ENCODE peak calls at places on chromosomes 2 and 18, in eight cellular contexts. One of them, this sample, is unnamed.
A peak's percentile ranks its signal among the peaks of the same experiment; 100 is the strongest.

GRCh38 chr2:44360749-44361329 is 455 bp downstream of the PREPL start:
- DNase-seq in right cardiac atrium: no peak
- DNase-seq in HS-5: no peak
- DNase-seq in NCI-H510A treated with DMSO at 0.1 percent for 48 hours: no peak
- DNase-seq in HTR-8/SVneo: no peak
- DNase-seq in stimulated activated CD4-positive, alpha-beta T cell treated with anti-CD3 and anti-CD28 coated beads, Interleukin-15, amount 100 ng/mL, for 1 hour: no peak
- DNase-seq in BJ: no peak
- DNase-seq in left lobe of liver: no peak
- DNase-seq in this sample: no peak

GRCh38 chr18:32167980-32168379 is 21.9 kb upstream of the MEP1B start:
- DNase-seq in BJ: no peak
- DNase-seq in left lobe of liver: no peak
- DNase-seq in stimulated activated CD4-positive, alpha-beta T cell treated with anti-CD3 and anti-CD28 coated beads, Interleukin-15, amount 100 ng/mL, for 1 hour: no peak
- DNase-seq in HTR-8/SVneo: no peak
- DNase-seq in right cardiac atrium: no peak
- DNase-seq in NCI-H510A treated with DMSO at 0.1 percent for 48 hours: no peak
- DNase-seq in HS-5: no peak
- DNase-seq in this sample: no peak

GRCh38 chr2:23617817-23618216 is 232.8 kb downstream of the KLHL29 start:
- DNase-seq in stimulated activated CD4-positive, alpha-beta T cell treated with anti-CD3 and anti-CD28 coated beads, Interleukin-15, amount 100 ng/mL, for 1 hour: no peak
- DNase-seq in HTR-8/SVneo: no peak
- DNase-seq in left lobe of liver: no peak
- DNase-seq in HS-5: no peak
- DNase-seq in NCI-H510A treated with DMSO at 0.1 percent for 48 hours: no peak
- DNase-seq in right cardiac atrium: no peak
- DNase-seq in BJ: no peak
- DNase-seq in this sample: no peak

GRCh38 chr2:230356084-230356483 is 29.1 kb downstream of the SP140L start:
- DNase-seq in BJ: no peak
- DNase-seq in stimulated activated CD4-positive, alpha-beta T cell treated with anti-CD3 and anti-CD28 coated beads, Interleukin-15, amount 100 ng/mL, for 1 hour: no peak
- DNase-seq in right cardiac atrium: no peak
- DNase-seq in HS-5: no peak
- DNase-seq in left lobe of liver: no peak
- DNase-seq in HTR-8/SVneo: no peak
- DNase-seq in NCI-H510A treated with DMSO at 0.1 percent for 48 hours: no peak
- DNase-seq in this sample: no peak

GRCh38 chr2:106816974-106817373 is 69.0 kb downstream of the ST6GAL2 start:
- DNase-seq in HTR-8/SVneo: no peak
- DNase-seq in stimulated activated CD4-positive, alpha-beta T cell treated with anti-CD3 and anti-CD28 coated beads, Interleukin-15, amount 100 ng/mL, for 1 hour: no peak
- DNase-seq in HS-5: no peak
- DNase-seq in left lobe of liver: peak; percentile 71
- DNase-seq in BJ: no peak
- DNase-seq in right cardiac atrium: peak; percentile 78
- DNase-seq in NCI-H510A treated with DMSO at 0.1 percent for 48 hours: no peak
- DNase-seq in this sample: no peak

GRCh38 chr2:43542285-43542933 is 53.4 kb downstream of the THADA start:
- DNase-seq in HS-5: no peak
- DNase-seq in BJ: no peak
- DNase-seq in HTR-8/SVneo: peak; percentile 40
- DNase-seq in NCI-H510A treated with DMSO at 0.1 percent for 48 hours: peak; percentile 39
- DNase-seq in stimulated activated CD4-positive, alpha-beta T cell treated with anti-CD3 and anti-CD28 coated beads, Interleukin-15, amount 100 ng/mL, for 1 hour: no peak
- DNase-seq in right cardiac atrium: no peak
- DNase-seq in left lobe of liver: no peak
- DNase-seq in this sample: no peak

GRCh38 chr2:142220901-142221300 is 90.1 kb upstream of the LRP1B start:
- DNase-seq in left lobe of liver: no peak
- DNase-seq in HS-5: no peak
- DNase-seq in HTR-8/SVneo: no peak
- DNase-seq in BJ: no peak
- DNase-seq in right cardiac atrium: peak; percentile 67
- DNase-seq in NCI-H510A treated with DMSO at 0.1 percent for 48 hours: no peak
- DNase-seq in stimulated activated CD4-positive, alpha-beta T cell treated with anti-CD3 and anti-CD28 coated beads, Interleukin-15, amount 100 ng/mL, for 1 hour: no peak
- DNase-seq in this sample: no peak

GRCh38 chr2:643334-643733 is 33.9 kb downstream of the TMEM18 start:
- DNase-seq in stimulated activated CD4-positive, alpha-beta T cell treated with anti-CD3 and anti-CD28 coated beads, Interleukin-15, amount 100 ng/mL, for 1 hour: no peak
- DNase-seq in HS-5: no peak
- DNase-seq in right cardiac atrium: no peak
- DNase-seq in NCI-H510A treated with DMSO at 0.1 percent for 48 hours: no peak
- DNase-seq in HTR-8/SVneo: no peak
- DNase-seq in left lobe of liver: peak; percentile 31
- DNase-seq in BJ: no peak
- DNase-seq in this sample: no peak

GRCh38 chr2:174545240-174545639 is 52.4 kb downstream of the WIPF1 start:
- DNase-seq in HTR-8/SVneo: no peak
- DNase-seq in HS-5: no peak
- DNase-seq in BJ: no peak
- DNase-seq in stimulated activated CD4-positive, alpha-beta T cell treated with anti-CD3 and anti-CD28 coated beads, Interleukin-15, amount 100 ng/mL, for 1 hour: no peak
- DNase-seq in left lobe of liver: no peak
- DNase-seq in right cardiac atrium: no peak
- DNase-seq in NCI-H510A treated with DMSO at 0.1 percent for 48 hours: no peak
- DNase-seq in this sample: no peak

GRCh38 chr18:8339958-8340357 is 269.3 kb upstream of the RAB12 start:
- DNase-seq in HS-5: no peak
- DNase-seq in right cardiac atrium: peak; percentile 59
- DNase-seq in BJ: no peak
- DNase-seq in left lobe of liver: no peak
- DNase-seq in NCI-H510A treated with DMSO at 0.1 percent for 48 hours: no peak
- DNase-seq in stimulated activated CD4-positive, alpha-beta T cell treated with anti-CD3 and anti-CD28 coated beads, Interleukin-15, amount 100 ng/mL, for 1 hour: no peak
- DNase-seq in HTR-8/SVneo: no peak
- DNase-seq in this sample: no peak

GRCh38 chr18:37408676-37409305 is 156.8 kb downstream of the CELF4 start:
- DNase-seq in NCI-H510A treated with DMSO at 0.1 percent for 48 hours: no peak
- DNase-seq in left lobe of liver: no peak
- DNase-seq in HTR-8/SVneo: no peak
- DNase-seq in BJ: no peak
- DNase-seq in stimulated activated CD4-positive, alpha-beta T cell treated with anti-CD3 and anti-CD28 coated beads, Interleukin-15, amount 100 ng/mL, for 1 hour: no peak
- DNase-seq in HS-5: no peak
- DNase-seq in right cardiac atrium: peak; percentile 11
- DNase-seq in this sample: no peak

GRCh38 chr2:57497489-57498096 is 549.0 kb upstream of the VRK2 start:
- DNase-seq in right cardiac atrium: no peak
- DNase-seq in stimulated activated CD4-positive, alpha-beta T cell treated with anti-CD3 and anti-CD28 coated beads, Interleukin-15, amount 100 ng/mL, for 1 hour: no peak
- DNase-seq in HTR-8/SVneo: peak; percentile 32
- DNase-seq in left lobe of liver: peak; percentile 48
- DNase-seq in HS-5: peak; percentile 24
- DNase-seq in BJ: no peak
- DNase-seq in NCI-H510A treated with DMSO at 0.1 percent for 48 hours: peak; percentile 55
- DNase-seq in this sample: peak; percentile 20

GRCh38 chr2:70111752-70112591 is 24.7 kb downstream of the PCBP1 start:
- DNase-seq in NCI-H510A treated with DMSO at 0.1 percent for 48 hours: peak; percentile 72
- DNase-seq in BJ: no peak
- DNase-seq in stimulated activated CD4-positive, alpha-beta T cell treated with anti-CD3 and anti-CD28 coated beads, Interleukin-15, amount 100 ng/mL, for 1 hour: no peak
- DNase-seq in HTR-8/SVneo: no peak
- DNase-seq in HS-5: no peak
- DNase-seq in left lobe of liver: no peak
- DNase-seq in right cardiac atrium: no peak
- DNase-seq in this sample: no peak

GRCh38 chr2:204234879-204235278 is 298.3 kb downstream of the ICOS start:
- DNase-seq in NCI-H510A treated with DMSO at 0.1 percent for 48 hours: no peak
- DNase-seq in stimulated activated CD4-positive, alpha-beta T cell treated with anti-CD3 and anti-CD28 coated beads, Interleukin-15, amount 100 ng/mL, for 1 hour: no peak
- DNase-seq in left lobe of liver: no peak
- DNase-seq in right cardiac atrium: no peak
- DNase-seq in HTR-8/SVneo: no peak
- DNase-seq in BJ: no peak
- DNase-seq in HS-5: no peak
- DNase-seq in this sample: no peak